ENCODE peak calls at places on chromosomes 13 and 19, in four cellular contexts. N is NT2/D1, O is H54, P is A172. K is an unnamed sample.
A peak's percentile ranks its signal among the peaks of the same experiment; 100 is the strongest.

GRCh38 chr13:97653741-97654140 is 219.8 kb downstream of the RAP2A start:
- DNase-seq in N (no peak), O (no peak), P (no peak), K (no peak)

GRCh38 chr13:33126909-33127607 is 110.8 kb downstream of the KL start:
- DNase-seq in N (no peak), O (no peak), P (no peak), K (peak; percentile 76)

GRCh38 chr19:29687244-29687896 is 22.1 kb downstream of the PLEKHF1 start:
- DNase-seq in N (no peak), O (peak; percentile 56), P (peak; percentile 83), K (peak; percentile 90)

GRCh38 chr13:60617863-60618733 is 221.1 kb downstream of the TDRD3 start:
- DNase-seq in N (peak; percentile 27), O (peak; percentile 9), P (peak; percentile 37), K (no peak)

GRCh38 chr13:44238011-44238421 is 135.6 kb upstream of the SERP2 start:
- DNase-seq in N (no peak), O (no peak), P (no peak), K (no peak)

GRCh38 chr19:3982701-3983541 is 2.3 kb downstream of the EEF2 start:
- DNase-seq in N (no peak), O (no peak), P (peak; percentile 81), K (peak; percentile 82)

GRCh38 chr19:28489126-28489660 is 723.8 kb downstream of the UQCRFS1 start:
- DNase-seq in N (no peak), O (no peak), P (no peak), K (no peak)

GRCh38 chr19:21693399-21693798 is 74.0 kb downstream of the ZNF100 start:
- DNase-seq in N (no peak), O (no peak), P (no peak), K (no peak)

GRCh38 chr13:36163809-36164308 is 32.7 kb upstream of the DCLK1 start:
- DNase-seq in N (no peak), O (no peak), P (peak; percentile 6), K (peak; percentile 76)

GRCh38 chr19:3275068-3275582 is 50.7 kb downstream of the CELF5 start:
- DNase-seq in N (peak; percentile 72), O (peak; percentile 76), P (peak; percentile 58), K (no peak)

GRCh38 chr19:406121-406711 is 2.7 kb downstream of the C2CD4C start:
- DNase-seq in N (no peak), O (no peak), P (no peak), K (no peak)

GRCh38 chr19:3573858-3574637 is 1.3 kb downstream of the HMG20B start:
- DNase-seq in N (peak; percentile 97), O (peak; percentile 81), P (peak; percentile 96), K (peak; percentile 90)

GRCh38 chr19:5103061-5103701 is 134.3 kb downstream of the KDM4B start:
- DNase-seq in N (no peak), O (no peak), P (no peak), K (peak; percentile 73)

GRCh38 chr13:64369121-64369520 is 2861.0 kb downstream of the PCDH9 start:
- DNase-seq in N (no peak), O (no peak), P (no peak), K (no peak)